ENCODE peak calls at places on chromosomes 16 and 17, in six cellular contexts. C is Peyer's patch; B is cardiac muscle cell; Q is CD8-positive, alpha-beta T cell; Z is Caco-2; L is uterus. H is an unnamed sample.

GRCh38 chr16:4263504-4264436 is 9.1 kb downstream of the TFAP4 start:
- DNase-seq in C (peak; percentile 76), B (peak; percentile 84), Q (no peak), Z (peak; percentile 24), L (peak; percentile 92), H (no peak)

GRCh38 chr17:43834106-43834505 is 1.2 kb upstream of the MPP3 start:
- DNase-seq in C (no peak), B (no peak), Q (no peak), Z (no peak), L (no peak), H (no peak)

GRCh38 chr17:82736511-82737185 is 1.2 kb downstream of the FN3K start:
- DNase-seq in C (no peak), B (no peak), Q (no peak), Z (no peak), L (no peak), H (no peak)

GRCh38 chr16:60271382-60272180 is 1537.5 kb upstream of the GOT2 start:
- DNase-seq in C (no peak), B (no peak), Q (no peak), Z (no peak), L (no peak), H (no peak)

GRCh38 chr16:12544477-12545291 is 259.0 kb downstream of the CPPED1 start:
- DNase-seq in C (no peak), B (no peak), Q (no peak), Z (no peak), L (no peak), H (no peak)

GRCh38 chr17:57684711-57685498 is 60.2 kb downstream of the CCDC182 start:
- DNase-seq in C (no peak), B (no peak), Q (no peak), Z (no peak), L (no peak), H (peak; percentile 27)

GRCh38 chr17:77770331-77771105 is 188.0 kb upstream of the TNRC6C start:
- DNase-seq in C (no peak), B (no peak), Q (no peak), Z (no peak), L (no peak), H (no peak)

GRCh38 chr17:48995332-48995870 is 1.8 kb upstream of the IGF2BP1 start:
- DNase-seq in C (no peak), B (peak; percentile 59), Q (no peak), Z (peak; percentile 74), L (no peak), H (no peak)

GRCh38 chr16:10178079-10178478 is 4.1 kb downstream of the GRIN2A start:
- DNase-seq in C (no peak), B (no peak), Q (no peak), Z (no peak), L (no peak), H (no peak)

GRCh38 chr16:28549301-28549899 is 4.3 kb upstream of the SGF29 start:
- DNase-seq in C (no peak), B (no peak), Q (no peak), Z (peak; percentile 39), L (no peak), H (no peak)

GRCh38 chr16:14489460-14489859 is 140.6 kb downstream of the PARN start:
- DNase-seq in C (no peak), B (peak; percentile 54), Q (no peak), Z (peak; percentile 45), L (no peak), H (no peak)

GRCh38 chr16:86472366-86472765 is 38.0 kb upstream of the FOXF1 start:
- DNase-seq in C (no peak), B (no peak), Q (no peak), Z (no peak), L (no peak), H (no peak)

GRCh38 chr17:2101448-2102257 is 46.8 kb downstream of the HIC1 start:
- DNase-seq in C (peak; percentile 88), B (no peak), Q (peak; percentile 61), Z (no peak), L (peak; percentile 48), H (no peak)

GRCh38 chr16:64225696-64226095 is 896.2 kb downstream of the CDH11 start:
- DNase-seq in C (no peak), B (no peak), Q (no peak), Z (no peak), L (no peak), H (no peak)

GRCh38 chr16:4593069-4593468 is 21.6 kb downstream of the UBALD1 start:
- DNase-seq in C (no peak), B (no peak), Q (no peak), Z (no peak), L (no peak), H (no peak)

GRCh38 chr17:12522336-12522735 is 143.4 kb upstream of the MYOCD start:
- DNase-seq in C (no peak), B (no peak), Q (no peak), Z (no peak), L (no peak), H (no peak)

DNA sequence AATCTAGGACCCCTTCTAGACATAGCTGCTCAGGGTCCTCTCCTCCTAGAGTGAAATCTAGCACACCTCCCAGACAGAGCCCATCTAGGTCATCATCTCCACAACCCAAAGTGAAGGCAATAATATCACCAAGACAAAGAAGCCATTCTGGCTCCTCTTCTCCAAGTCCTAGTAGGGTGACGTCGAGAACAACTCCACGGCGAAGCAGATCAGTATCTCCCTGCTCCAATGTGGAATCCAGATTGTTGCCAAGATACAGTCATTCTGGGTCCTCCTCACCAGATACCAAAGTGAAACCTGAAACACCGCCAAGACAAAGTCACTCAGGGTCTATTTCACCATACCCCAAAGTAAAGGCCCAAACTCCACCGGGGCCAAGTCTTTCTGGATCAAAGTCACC is 10.7 kb downstream of the SRRM2 start:
- DNase-seq in C (peak; percentile 8), B (no peak), Q (no peak), Z (no peak), L (no peak), H (no peak)
- H3K9me3 ChIP-seq in C (no peaks in the 10 kb centered on the region), B (no peaks in the 10 kb centered on the region), Q (no peaks in the 10 kb centered on the region), Z (no peaks in the 10 kb centered on the region), L (no peaks in the 10 kb centered on the region), H (no peaks in the 10 kb centered on the region)

GRCh38 chr17:6648181-6648580 is 3.2 kb downstream of the MED31 start:
- DNase-seq in C (no peak), B (no peak), Q (no peak), Z (no peak), L (no peak), H (no peak)
- H3K4me3 ChIP-seq in C (no peak overlapping the region), B (no peak overlapping the region), Q (no peak overlapping the region), Z (no peak overlapping the region), L (no peak overlapping the region), H (no peak overlapping the region)

DNA sequence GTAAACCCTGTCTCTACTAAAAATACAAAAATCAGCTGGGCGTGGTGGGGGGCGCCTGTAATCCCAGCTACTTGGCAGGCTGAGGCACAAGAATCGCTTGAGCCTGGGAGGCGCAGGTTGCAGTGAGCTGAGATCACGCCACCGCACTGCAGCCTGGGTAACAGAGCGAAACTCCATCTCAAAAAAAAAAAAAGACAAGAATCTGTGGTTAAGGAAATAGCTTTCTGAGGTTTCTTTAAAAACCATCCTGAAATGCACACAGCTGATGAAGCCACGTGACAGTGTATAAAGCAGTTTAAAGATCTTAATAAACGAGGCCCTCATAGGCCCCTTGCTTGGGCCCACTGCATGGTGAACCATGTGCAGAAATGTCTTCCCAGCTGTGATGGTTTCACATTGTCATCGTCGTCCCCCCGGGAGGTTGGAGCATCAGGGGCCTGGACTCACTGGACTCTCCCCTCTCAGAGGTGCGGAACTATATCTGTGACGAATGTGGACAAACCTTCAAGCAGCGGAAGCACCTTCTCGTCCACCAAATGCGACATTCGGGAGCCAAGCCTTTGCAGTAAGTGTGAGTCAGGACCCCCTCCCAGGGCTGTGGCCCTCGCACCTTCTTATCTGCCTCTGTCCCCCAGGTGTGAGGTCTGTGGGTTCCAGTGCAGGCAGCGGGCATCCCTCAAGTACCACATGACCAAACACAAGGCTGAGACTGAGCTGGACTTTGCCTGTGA is 16.2 kb downstream of the ZNF276 start:
- DNase-seq in C (no peak), B (no peak), Q (peak; percentile 55), Z (no peak), L (no peak), H (no peak)
- H3K27me3 ChIP-seq in C (no peaks in the 10 kb centered on the region), B (no peaks in the 10 kb centered on the region), Q (no peaks in the 10 kb centered on the region), Z (no peaks in the 10 kb centered on the region), L (no peaks in the 10 kb centered on the region), H (no peaks in the 10 kb centered on the region)

DNA sequence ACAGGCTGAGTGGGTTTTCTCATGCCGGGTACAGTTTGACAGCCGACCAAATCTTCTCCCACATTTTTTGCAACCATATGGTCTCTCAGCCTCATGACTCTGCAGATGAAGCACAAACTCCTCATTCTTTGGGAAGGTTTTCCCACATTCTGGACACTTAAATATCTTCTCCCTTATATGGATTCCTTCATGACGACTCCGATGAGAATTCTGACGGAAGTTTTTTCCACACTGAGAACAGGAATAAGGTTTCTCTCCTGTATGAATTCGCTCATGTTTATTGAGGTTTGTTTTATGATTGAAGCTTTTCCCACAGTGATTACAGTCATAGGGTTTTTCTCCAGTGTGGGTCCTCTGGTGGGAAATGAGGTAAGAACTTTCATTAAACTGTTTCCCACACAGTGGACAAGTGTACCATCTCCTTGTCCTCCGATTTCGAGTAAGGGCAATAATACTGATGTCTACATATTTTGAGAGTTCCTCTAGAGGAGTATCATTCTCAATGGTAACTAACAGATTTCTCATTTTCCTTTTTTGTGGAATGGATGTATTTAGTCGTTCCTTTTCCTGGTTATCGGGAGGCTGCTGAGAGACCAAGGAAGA is 10.9 kb downstream of the ZNF200 start:
- DNase-seq in C (no peak), B (no peak), Q (no peak), Z (no peak), L (no peak), H (no peak)
- H3K9me3 ChIP-seq in C (peaks cover 80% of the 10 kb centered on the region), B (no peaks in the 10 kb centered on the region), Q (peaks cover 40% of the 10 kb centered on the region), Z (peaks cover 29% of the 10 kb centered on the region), L (no peaks in the 10 kb centered on the region), H (peaks cover 92% of the 10 kb centered on the region)

GRCh38 chr16:54125751-54126655 is 160.6 kb downstream of the IRX3 start:
- DNase-seq in C (no peak), B (no peak), Q (no peak), Z (no peak), L (no peak), H (no peak)
- H3K4me3 ChIP-seq in C (no peak overlapping the region), B (no peak overlapping the region), Q (no peak overlapping the region), Z (no peak overlapping the region), L (no peak overlapping the region), H (no peak overlapping the region)

DNA sequence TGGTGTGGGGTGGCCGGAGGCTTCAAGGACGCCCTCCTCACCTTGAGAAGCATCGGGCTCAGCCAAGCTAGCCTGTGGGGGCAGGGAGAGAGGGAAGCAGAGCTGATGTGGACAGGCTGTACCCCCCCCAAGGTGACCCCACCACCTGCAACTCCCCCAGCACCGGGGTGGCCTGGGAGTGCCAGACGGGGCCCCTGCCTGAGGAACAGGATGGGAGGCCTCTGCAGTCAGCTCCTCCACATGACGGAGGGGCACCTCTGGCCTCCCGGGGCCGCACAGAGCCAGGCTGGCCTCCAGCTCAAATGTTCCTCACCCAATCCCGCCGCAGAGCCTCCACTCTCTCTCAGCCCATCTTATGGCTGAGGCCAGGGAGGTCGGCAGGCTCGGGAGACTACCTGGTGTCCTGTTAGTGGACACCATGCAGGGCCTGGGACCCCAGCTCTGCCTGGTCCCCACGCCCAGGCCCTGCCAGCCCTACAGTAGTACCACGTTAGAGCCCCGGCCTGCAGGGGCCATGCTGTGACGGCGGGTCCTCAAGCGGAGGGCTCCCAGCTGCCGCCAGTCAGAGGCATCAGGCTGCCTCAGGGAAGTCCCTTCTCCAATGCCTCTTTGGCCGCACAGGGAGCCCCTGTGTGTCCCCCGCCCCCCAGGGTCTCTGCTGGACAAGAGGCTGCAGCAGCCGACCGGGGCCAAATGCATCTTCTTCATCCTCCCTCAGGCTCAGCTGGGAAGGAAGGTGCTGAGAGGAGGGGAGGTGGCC is 19.5 kb upstream of the SLC38A10 start:
- DNase-seq in C (no peak), B (no peak), Q (no peak), Z (no peak), L (no peak), H (no peak)
- H3K27me3 ChIP-seq in C (no peaks in the 10 kb centered on the region), B (no peaks in the 10 kb centered on the region), Q (no peaks in the 10 kb centered on the region), Z (no peaks in the 10 kb centered on the region), L (no peaks in the 10 kb centered on the region), H (no peaks in the 10 kb centered on the region)

H was measured in ascending aorta.